ENCODE peak calls at places on chromosome 10, in four cellular contexts. A is nephron progenitor cell, M is astrocyte of the cerebellum, E is foreskin fibroblast. Y is an unnamed sample.
A peak's percentile ranks its signal among the peaks of the same experiment; 100 is the strongest.

GRCh38 chr10:8051851-8052257 is 2.6 kb upstream of the GATA3 start:
- DNase-seq in A (peak; percentile 68), M (no peak), E (no peak), Y (no peak)

GRCh38 chr10:515674-516073 is 173.8 kb downstream of the DIP2C start:
- DNase-seq in A (no peak), M (no peak), E (no peak), Y (no peak)

GRCh38 chr10:5654218-5654755 is 12.1 kb downstream of the ASB13 start:
- DNase-seq in A (no peak), M (no peak), E (no peak), Y (no peak)

GRCh38 chr10:5466451-5466996 is 32.8 kb downstream of the CALML5 start:
- DNase-seq in A (no peak), M (peak; percentile 67), E (peak; percentile 60), Y (no peak)

GRCh38 chr10:71927669-71928592 is 36.3 kb upstream of the CHST3 start:
- DNase-seq in A (no peak), M (no peak), E (peak; percentile 45), Y (no peak)

GRCh38 chr10:71296086-71296485 is 23.0 kb upstream of the SLC29A3 start:
- DNase-seq in A (no peak), M (no peak), E (no peak), Y (no peak)

GRCh38 chr10:4034907-4035581 is 250.0 kb upstream of the KLF6 start:
- DNase-seq in A (no peak), M (no peak), E (no peak), Y (peak; percentile 35)

GRCh38 chr10:102994551-102995295 is 76.6 kb downstream of the CNNM2 start:
- DNase-seq in A (no peak), M (no peak), E (no peak), Y (no peak)

GRCh38 chr10:31262672-31263071 is 56.3 kb upstream of the ZEB1 start:
- DNase-seq in A (no peak), M (peak; percentile 84), E (peak; percentile 76), Y (no peak)

GRCh38 chr10:85594239-85594638 is 772.4 kb downstream of the GRID1 start:
- DNase-seq in A (no peak), M (no peak), E (no peak), Y (no peak)

GRCh38 chr10:109914966-109915365 is 8.3 kb downstream of the XPNPEP1 start:
- DNase-seq in A (no peak), M (peak; percentile 80), E (peak; percentile 74), Y (peak; percentile 66)

DNA sequence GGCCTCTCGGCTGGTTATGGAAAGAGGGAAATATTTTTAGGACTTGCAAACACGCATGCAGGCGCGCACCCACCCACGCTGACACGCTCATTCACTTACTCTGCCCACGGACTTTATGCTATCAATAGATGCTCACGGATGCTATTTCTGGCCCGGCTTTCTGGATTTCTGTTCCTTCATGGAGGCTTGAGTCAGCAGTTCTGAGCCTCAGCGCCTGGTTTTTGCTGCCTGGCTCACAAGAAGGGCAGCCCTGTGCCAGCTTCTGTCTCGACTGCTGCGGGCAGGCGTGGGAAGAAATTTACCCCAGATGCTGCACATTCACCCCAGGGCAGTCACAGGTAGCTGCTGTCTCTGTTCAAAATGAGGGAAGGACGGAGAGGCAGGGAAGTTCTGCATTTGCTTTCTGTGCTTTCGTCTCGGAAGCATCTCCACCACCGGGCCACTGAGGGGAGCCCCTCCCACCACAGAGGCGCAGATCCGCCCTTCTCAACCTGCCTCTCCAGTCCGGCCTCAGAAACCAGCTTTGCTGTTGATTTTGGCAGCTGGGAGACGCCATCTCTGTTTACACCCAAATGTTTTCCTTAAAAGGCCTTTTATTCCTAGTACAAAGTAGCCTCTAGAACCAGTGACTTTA is 116.2 kb upstream of the BTBD16 start:
- DNase-seq in A (no peak), M (no peak), E (peak; percentile 81), Y (no peak)
- TF ChIP-seq CTCF in A (no peak), M (no peak), E (no peak), Y (no peak)

DNA sequence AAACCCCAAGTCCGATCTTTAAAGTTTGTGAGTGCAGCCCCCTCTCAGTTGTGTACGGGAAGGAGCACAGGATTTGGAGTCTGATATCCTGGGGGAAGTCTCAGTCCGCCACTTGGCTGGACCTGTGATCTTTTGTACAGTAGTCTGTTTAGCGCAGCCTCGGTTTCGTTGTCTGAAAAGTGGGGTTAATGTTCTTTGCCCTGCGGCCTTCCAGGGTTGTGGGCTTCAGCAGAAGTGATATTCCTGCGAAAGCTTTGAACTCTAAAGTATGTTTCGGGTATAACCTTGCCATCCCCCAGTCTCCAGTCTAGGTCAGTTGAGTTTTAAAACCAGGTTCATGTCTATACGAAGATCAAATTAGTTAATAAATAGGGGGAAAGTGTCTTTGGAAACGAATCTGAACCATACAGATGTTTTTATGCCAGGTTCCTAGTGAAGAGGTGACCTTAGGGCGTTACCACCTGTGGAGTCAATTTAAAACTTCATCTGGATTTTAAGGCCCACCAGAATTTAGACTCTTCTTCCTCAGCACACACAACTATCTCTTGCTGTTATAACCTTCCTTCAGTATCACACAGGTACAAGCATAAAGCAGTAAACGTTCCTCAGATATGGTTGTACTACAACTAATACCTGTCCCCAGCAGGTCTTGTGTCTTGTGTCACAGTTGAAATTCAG is 904 bp downstream of the R3HCC1L start:
- DNase-seq in A (no peak), M (peak; percentile 4), E (no peak), Y (no peak)
- TF ChIP-seq CTCF in A (no peak), M (no peak), E (no peak), Y (no peak)

GRCh38 chr10:6838118-6838517 is 258.0 kb upstream of the PRKCQ start:
- DNase-seq in A (no peak), M (no peak), E (no peak), Y (peak; percentile 26)
- TF ChIP-seq CTCF in A (no peak), M (no peak), E (no peak), Y (peak; percentile 29)

DNA sequence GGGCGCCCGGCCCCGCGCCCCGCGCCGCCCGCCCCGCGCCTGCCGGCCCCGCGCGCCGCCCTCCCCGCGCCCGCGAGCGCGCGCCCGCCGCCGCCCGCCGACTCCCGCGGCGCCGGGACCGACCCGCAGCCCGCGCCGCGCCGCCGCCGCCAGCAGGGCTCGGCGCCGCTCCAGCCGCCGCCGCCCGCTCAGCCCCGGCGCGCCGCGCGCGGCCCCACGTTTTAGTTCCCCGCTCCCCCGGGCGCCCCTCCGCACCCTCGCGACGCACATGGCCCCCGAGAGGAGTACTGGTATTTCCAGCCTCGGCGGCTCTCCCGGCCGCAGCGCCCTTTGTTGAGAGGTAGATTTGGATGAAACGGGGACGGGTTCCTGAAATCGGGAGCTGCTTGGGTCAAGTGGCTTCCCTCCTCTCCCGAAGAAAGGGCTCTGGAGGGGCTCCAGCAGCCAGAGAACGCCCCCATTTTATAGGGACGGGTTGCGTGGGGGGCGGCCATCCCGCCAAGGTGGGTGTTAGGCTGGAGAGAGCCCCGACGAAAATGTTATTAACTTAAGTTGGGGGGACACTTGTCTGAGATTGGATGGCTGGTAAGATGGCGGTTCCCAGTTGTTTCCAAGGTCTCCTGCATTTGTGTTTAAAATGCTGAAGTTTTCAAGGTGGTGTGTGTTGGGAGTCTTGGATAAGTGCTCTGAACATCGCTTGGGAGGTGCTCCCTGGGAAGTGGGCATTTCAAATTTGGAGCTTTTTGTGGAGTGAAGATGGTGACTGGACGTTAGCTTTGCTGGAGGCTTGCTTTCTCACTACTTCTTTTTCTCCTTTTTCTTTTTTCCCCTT is 1.1 kb downstream of the BMI1 start:
- DNase-seq in A (peak; percentile 47), M (no peak), E (no peak), Y (no peak)
- TF ChIP-seq CTCF in A (no peak), M (no peak), E (no peak), Y (no peak)

GRCh38 chr10:123284022-123284421 is 129.8 kb downstream of the BUB3 start:
- DNase-seq in A (no peak), M (no peak), E (no peak), Y (no peak)
- TF ChIP-seq CTCF in A (no peak), M (peak; percentile 12), E (no peak), Y (no peak)

GRCh38 chr10:116766241-116767198 is 24.2 kb upstream of the HSPA12A start:
- DNase-seq in A (peak; percentile 30), M (no peak), E (no peak), Y (no peak)
- TF ChIP-seq CTCF in A (no peak), M (no peak), E (no peak), Y (no peak)

GRCh38 chr10:63819753-63820347 is 298.6 kb downstream of the REEP3 start:
- DNase-seq in A (peak; percentile 79), M (peak; percentile 64), E (peak; percentile 55), Y (peak; percentile 47)
- TF ChIP-seq CTCF in A (peak; percentile 89), M (peak; percentile 90), E (peak; percentile 87), Y (peak; percentile 76)

GRCh38 chr10:83527934-83528333 is 611.4 kb upstream of the GHITM start:
- DNase-seq in A (no peak), M (no peak), E (no peak), Y (no peak)
- TF ChIP-seq CTCF in A (no peak), M (no peak), E (no peak), Y (no peak)